ENCODE peak calls at places on chromosomes 2 and 18, in four cellular contexts. Q is H7; I is Peyer's patch; D is naive thymus-derived CD4-positive, alpha-beta T cell. K is an unnamed sample.

GRCh38 chr2:215619022-215619958 is 183.4 kb upstream of the FN1 start:
- DNase-seq in D (no peak), Q (peak; percentile 17), I (no peak), K (no peak)

GRCh38 chr2:54208364-54209240 is 47.4 kb downstream of the TSPYL6 start:
- DNase-seq in I (no peak), D (no peak), Q (no peak), K (no peak)

GRCh38 chr2:64542071-64543005 is 18.2 kb downstream of the AFTPH start:
- DNase-seq in Q (no peak), D (no peak), I (no peak), K (no peak)

GRCh38 chr2:133787207-133787606 is 218.9 kb upstream of the NCKAP5 start:
- DNase-seq in I (no peak), D (no peak), Q (no peak), K (no peak)

GRCh38 chr2:239554761-239555565 is 154.1 kb upstream of the HDAC4 start:
- DNase-seq in D (no peak), I (no peak), Q (no peak), K (peak; percentile 68)

GRCh38 chr18:23951206-23951605 is 63.3 kb upstream of the TTC39C start:
- DNase-seq in D (no peak), Q (no peak), I (no peak), K (no peak)

GRCh38 chr2:177265386-177265690 is 811 bp upstream of the NFE2L2 start:
- DNase-seq in D (peak; percentile 53), I (no peak), Q (no peak), K (no peak)

GRCh38 chr2:11551569-11552259 is 17.9 kb downstream of the GREB1 start:
- DNase-seq in D (no peak), Q (no peak), I (no peak), K (no peak)

GRCh38 chr2:219020604-219021365 is 20.5 kb downstream of the CFAP65 start:
- DNase-seq in I (peak; percentile 36), Q (no peak), D (no peak), K (no peak)

GRCh38 chr2:46175409-46175808 is 121.8 kb upstream of the EPAS1 start:
- DNase-seq in D (no peak), I (no peak), Q (no peak), K (no peak)

GRCh38 chr18:58026395-58026794 is 17.6 kb upstream of the NEDD4L start:
- DNase-seq in D (no peak), I (no peak), Q (peak; percentile 22), K (no peak)

GRCh38 chr2:101002562-101003277 is 631 bp downstream of the RPL31 start:
- DNase-seq in D (no peak), I (no peak), Q (no peak), K (no peak)

GRCh38 chr2:230326453-230327417 is at the start of gene SP140L:
- DNase-seq in I (peak; percentile 86), Q (peak; percentile 41), D (peak; percentile 77), K (peak; percentile 79)
- H3K4me3 ChIP-seq in I (peak within 1 kb of the TSS; percentile 30), Q (no peak within 1 kb of the TSS), D (peak within 1 kb of the TSS; percentile 86), K (peak within 1 kb of the TSS; percentile 61)

GRCh38 chr2:176068037-176068832 is 15.5 kb downstream of the EVX2 start:
- DNase-seq in D (no peak), I (no peak), Q (no peak), K (no peak)

GRCh38 chr2:176063958-176064357 is 19.8 kb downstream of the EVX2 start:
- DNase-seq in D (no peak), Q (no peak), I (no peak), K (no peak)

GRCh38 chr2:176066645-176067586 is 16.8 kb downstream of the EVX2 start:
- DNase-seq in Q (peak; percentile 76), I (no peak), D (no peak), K (no peak)

GRCh38 chr2:176071330-176072291 is 12.2 kb downstream of the EVX2 start:
- DNase-seq in Q (peak; percentile 53), D (no peak), I (no peak), K (no peak)

DNA sequence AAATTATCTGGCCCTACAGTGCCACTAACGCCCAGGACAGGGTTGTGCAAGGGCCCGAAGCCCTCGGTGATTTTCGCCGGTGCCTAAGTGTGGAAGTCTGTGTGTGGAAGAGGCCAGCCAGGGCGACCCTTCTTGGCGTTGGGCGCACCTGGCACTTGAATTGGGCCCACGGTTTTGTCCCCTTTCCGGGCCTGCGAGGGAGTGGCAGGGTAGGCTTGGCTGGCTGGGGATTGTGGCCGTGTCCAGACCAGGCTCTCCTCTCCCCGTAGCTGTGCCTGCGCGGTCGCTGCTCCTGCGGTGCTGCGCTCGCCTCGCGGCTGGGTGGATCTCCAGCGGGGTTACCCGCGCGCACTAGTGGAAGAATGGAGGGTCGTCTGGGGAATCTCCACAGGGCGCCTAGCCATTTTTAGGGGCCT is 16.2 kb downstream of the EVX2 start:
- DNase-seq in Q (peak; percentile 60), I (no peak), D (no peak), K (no peak)
- H3K4me3 ChIP-seq in Q (no peak overlapping the region), I (no peak overlapping the region), D (no peak overlapping the region), K (no peak overlapping the region)

GRCh38 chr2:73946666-73947065 is 20.0 kb downstream of the DGUOK start:
- DNase-seq in D (no peak), Q (no peak), I (no peak), K (no peak)

GRCh38 chr2:73946215-73946614 is 19.5 kb downstream of the DGUOK start:
- DNase-seq in Q (no peak), D (peak; percentile 30), I (no peak), K (no peak)

GRCh38 chr2:73944714-73945113 is 18.0 kb downstream of the DGUOK start:
- DNase-seq in Q (no peak), I (no peak), D (no peak), K (no peak)

GRCh38 chr2:73949802-73950201 is 23.1 kb downstream of the DGUOK start:
- DNase-seq in D (no peak), Q (no peak), I (no peak), K (no peak)

DNA sequence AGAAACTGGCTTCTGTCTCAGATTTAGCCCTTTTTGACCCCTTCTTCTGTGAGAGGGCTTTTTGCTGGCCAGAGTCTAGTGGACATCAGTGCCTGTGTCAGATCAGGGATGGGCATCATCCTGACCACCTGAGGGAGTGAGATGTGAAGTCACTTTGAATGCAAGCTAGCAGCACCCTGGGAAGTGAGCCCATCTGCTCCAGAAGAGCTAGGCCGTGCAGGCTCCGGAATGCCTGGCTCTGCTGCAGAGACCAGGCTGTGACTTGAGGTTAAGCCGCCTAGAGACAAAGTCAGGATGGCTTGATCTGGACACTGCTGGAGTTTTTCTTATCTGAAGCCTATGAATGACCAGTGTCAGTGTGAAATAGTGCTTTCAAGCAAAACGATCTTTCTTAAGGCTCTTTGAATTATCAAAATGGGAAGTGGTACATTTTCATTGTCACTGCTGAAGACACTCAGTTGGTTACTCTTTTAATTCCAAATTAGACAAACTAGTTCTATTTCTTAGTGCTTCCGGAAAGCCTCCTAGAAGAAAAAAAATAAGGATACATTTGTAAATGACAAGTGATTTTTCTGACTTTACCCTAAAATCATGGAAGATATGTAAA is 20.8 kb downstream of the DGUOK start:
- DNase-seq in Q (no peak), I (no peak), D (no peak), K (no peak)
- H3K4me3 ChIP-seq in Q (no peak overlapping the region), I (no peak overlapping the region), D (no peak overlapping the region), K (no peak overlapping the region)

GRCh38 chr18:4254840-4255239 is 200.3 kb downstream of the DLGAP1 start:
- DNase-seq in I (no peak), D (no peak), Q (no peak), K (no peak)

GRCh38 chr18:4264347-4264791 is 190.7 kb downstream of the DLGAP1 start:
- DNase-seq in I (no peak), D (no peak), Q (no peak), K (no peak)

GRCh38 chr18:4256786-4257417 is 198.2 kb downstream of the DLGAP1 start:
- DNase-seq in D (no peak), Q (no peak), I (no peak), K (no peak)

GRCh38 chr18:4260107-4260506 is 195.0 kb downstream of the DLGAP1 start:
- DNase-seq in I (no peak), D (no peak), Q (no peak), K (no peak)
- H3K4me3 ChIP-seq in I (no peak overlapping the region), D (no peak overlapping the region), Q (no peak overlapping the region), K (no peak overlapping the region)

K was measured in Jurkat, Clone E6-1.